ENCODE peak calls at places on chromosomes 11 and 22, in ten cellular contexts. E, G, H, N, W, A, R, J, Q and V are unnamed samples.

GRCh38 chr11:1260023-1260501 is 37.2 kb downstream of the MUC5B start:
- DNase-seq in W (peak; percentile 91), Q (peak; percentile 37), H (no peak), A (peak; percentile 54), R (no peak), J (peak; percentile 42), E (no peak), N (no peak), G (peak; percentile 41), V (no peak)

GRCh38 chr11:44753965-44754645 is 27.3 kb downstream of the TSPAN18 start:
- DNase-seq in J (no peak), H (no peak), W (no peak), E (no peak), A (no peak), R (no peak), G (no peak), N (no peak), Q (no peak), V (no peak)

GRCh38 chr11:78812513-78813293 is 238.0 kb upstream of the NARS2 start:
- DNase-seq in H (no peak), G (no peak), R (no peak), J (no peak), W (no peak), E (no peak), Q (no peak), A (no peak), N (no peak), V (no peak)

GRCh38 chr11:42329930-42330555 is 870.6 kb upstream of the LRRC4C start:
- DNase-seq in R (no peak), H (no peak), E (no peak), W (no peak), A (no peak), G (no peak), N (no peak), Q (no peak), J (no peak), V (no peak)

GRCh38 chr11:88398372-88399140 is 61.0 kb upstream of the CTSC start:
- DNase-seq in A (no peak), Q (no peak), H (no peak), G (no peak), N (no peak), E (no peak), R (no peak), J (no peak), W (no peak), V (no peak)

GRCh38 chr22:40040927-40041326 is 46.2 kb downstream of the FAM83F start:
- DNase-seq in E (peak; percentile 13), J (no peak), A (no peak), R (no peak), G (no peak), H (peak; percentile 24), Q (no peak), W (no peak), N (no peak), V (peak; percentile 16)

GRCh38 chr22:27626675-27627443 is 174.7 kb downstream of the MN1 start:
- DNase-seq in E (no peak), W (no peak), N (no peak), G (no peak), Q (no peak), R (no peak), A (no peak), H (no peak), J (no peak), V (no peak)

GRCh38 chr11:134714021-134714656 is 302.1 kb upstream of the B3GAT1 start:
- DNase-seq in H (no peak), J (no peak), W (no peak), N (no peak), G (no peak), Q (no peak), A (no peak), R (no peak), E (no peak), V (no peak)

GRCh38 chr22:29380856-29381255 is 7.5 kb downstream of the AP1B1 start:
- DNase-seq in H (no peak), A (no peak), E (no peak), N (no peak), J (no peak), Q (no peak), W (no peak), R (no peak), G (no peak), V (no peak)

GRCh38 chr22:47808236-47808845 is 1045.9 kb downstream of the TBC1D22A start:
- DNase-seq in J (no peak), G (no peak), W (no peak), A (no peak), Q (no peak), N (no peak), E (no peak), H (no peak), R (no peak), V (no peak)

GRCh38 chr22:18110194-18110943 is at the start of gene TUBA8:
- DNase-seq in J (peak; percentile 52), R (no peak), G (peak; percentile 52), A (peak; percentile 46), Q (peak; percentile 30), E (peak; percentile 18), H (no peak), W (peak; percentile 57), N (peak; percentile 27), V (peak; percentile 71)

GRCh38 chr22:39282642-39283311 is 36.6 kb downstream of the RPL3 start:
- DNase-seq in H (no peak), E (no peak), J (no peak), N (no peak), Q (no peak), R (no peak), W (no peak), A (no peak), G (no peak), V (no peak)

GRCh38 chr11:108535384-108535955 is 37.3 kb upstream of the POGLUT3 start:
- DNase-seq in J (no peak), E (no peak), N (no peak), A (no peak), W (no peak), Q (no peak), R (no peak), H (no peak), G (no peak), V (no peak)

GRCh38 chr11:69080361-69080973 is 31.7 kb downstream of the TPCN2 start:
- DNase-seq in W (no peak), E (peak; percentile 66), A (no peak), G (no peak), R (no peak), J (no peak), Q (peak; percentile 30), N (no peak), H (no peak), V (no peak)

GRCh38 chr11:94880216-94880615 is 93.1 kb downstream of the CWC15 start:
- DNase-seq in W (no peak), H (no peak), N (no peak), R (no peak), Q (peak; percentile 3), G (no peak), J (no peak), A (no peak), E (no peak), V (no peak)

GRCh38 chr11:130076774-130077481 is 7.2 kb downstream of the APLP2 start:
- DNase-seq in G (no peak), N (no peak), E (no peak), A (no peak), R (no peak), H (no peak), W (no peak), J (no peak), Q (no peak), V (no peak)

GRCh38 chr11:12420706-12421105 is 43.3 kb downstream of the PARVA start:
- DNase-seq in G (no peak), H (no peak), W (no peak), A (no peak), E (no peak), N (no peak), Q (no peak), R (no peak), J (no peak), V (no peak)

GRCh38 chr11:16297332-16297731 is 59.0 kb downstream of the SOX6 start:
- DNase-seq in R (no peak), H (no peak), Q (no peak), W (no peak), G (no peak), N (no peak), E (no peak), A (no peak), J (no peak), V (peak; percentile 26)

GRCh38 chr22:42937164-42937854 is 77.6 kb downstream of the PACSIN2 start:
- DNase-seq in H (no peak), N (peak; percentile 37), W (peak; percentile 65), A (no peak), Q (peak; percentile 38), J (peak; percentile 43), E (peak; percentile 89), R (no peak), G (peak; percentile 21), V (no peak)